ENCODE peak calls at places on chromosomes 12 and 14, in four cellular contexts. One of them, this sample, is unnamed. For H3K27me3, the result is how much of the 10 kb centered on the place peaks cover.

GRCh38 chr14:53002576-53002975 is 51.7 kb upstream of the FERMT2 start:
- DNase-seq in K562: peak
- DNase-seq in HepG2: peak
- DNase-seq in GM12878: no peak
- DNase-seq in this sample: no peak

GRCh38 chr14:76887196-76887595 is 61.0 kb downstream of the LRRC74A start:
- DNase-seq in K562: no peak
- DNase-seq in HepG2: no peak
- DNase-seq in GM12878: no peak
- DNase-seq in this sample: no peak

GRCh38 chr12:8513203-8513602 is at the start of gene CLEC4D:
- DNase-seq in K562: no peak
- DNase-seq in HepG2: no peak
- DNase-seq in GM12878: no peak
- DNase-seq in this sample: no peak

GRCh38 chr14:34843011-34843554 is 32.1 kb downstream of the BAZ1A start:
- DNase-seq in K562: peak
- DNase-seq in HepG2: peak
- DNase-seq in GM12878: peak
- DNase-seq in this sample: no peak

GRCh38 chr12:114815157-114815556 is 131.2 kb upstream of the TBX3 start:
- DNase-seq in K562: no peak
- DNase-seq in HepG2: no peak
- DNase-seq in GM12878: no peak
- DNase-seq in this sample: no peak

GRCh38 chr12:5439333-5439732 is 7.4 kb downstream of the NTF3 start:
- DNase-seq in K562: no peak
- DNase-seq in HepG2: no peak
- DNase-seq in GM12878: no peak
- DNase-seq in this sample: peak

GRCh38 chr12:119804011-119804641 is 73.0 kb downstream of the CIT start:
- DNase-seq in K562: peak
- DNase-seq in HepG2: peak
- DNase-seq in GM12878: no peak
- DNase-seq in this sample: peak

GRCh38 chr12:56007892-56008471 is 10.9 kb downstream of the SUOX start:
- DNase-seq in K562: no peak
- DNase-seq in HepG2: no peak
- DNase-seq in GM12878: no peak
- DNase-seq in this sample: no peak

GRCh38 chr14:75139185-75139584 is 12.3 kb upstream of the NEK9 start:
- DNase-seq in K562: no peak
- DNase-seq in HepG2: no peak
- DNase-seq in GM12878: no peak
- DNase-seq in this sample: no peak

GRCh38 chr12:3698218-3698974 is 54.5 kb downstream of the CRACR2A start:
- DNase-seq in K562: no peak
- DNase-seq in HepG2: no peak
- DNase-seq in GM12878: no peak
- DNase-seq in this sample: no peak

GRCh38 chr14:63157195-63157594 is 47.0 kb upstream of the RHOJ start:
- DNase-seq in K562: no peak
- DNase-seq in HepG2: no peak
- DNase-seq in GM12878: no peak
- DNase-seq in this sample: no peak

GRCh38 chr14:103543721-103544626 is 15.0 kb downstream of the TRMT61A start:
- DNase-seq in K562: no peak
- DNase-seq in HepG2: no peak
- DNase-seq in GM12878: no peak
- DNase-seq in this sample: peak

GRCh38 chr12:11663128-11663527 is 13.7 kb downstream of the ETV6 start:
- DNase-seq in K562: no peak
- DNase-seq in HepG2: no peak
- DNase-seq in GM12878: no peak
- DNase-seq in this sample: no peak

GRCh38 chr14:88227693-88228092 is 95.4 kb downstream of the KCNK10 start:
- DNase-seq in K562: no peak
- DNase-seq in HepG2: no peak
- DNase-seq in GM12878: no peak
- DNase-seq in this sample: no peak

GRCh38 chr12:48021485-48022179 is 17.4 kb upstream of the COL2A1 start:
- DNase-seq in K562: no peak
- DNase-seq in HepG2: no peak
- DNase-seq in GM12878: no peak
- DNase-seq in this sample: peak

GRCh38 chr12:92439397-92439779 is 263.4 kb upstream of the PLEKHG7 start:
- DNase-seq in K562: no peak
- DNase-seq in HepG2: no peak
- DNase-seq in GM12878: no peak
- DNase-seq in this sample: no peak

GRCh38 chr14:73802431-73803188 is 49.0 kb upstream of the PTGR2 start:
- DNase-seq in K562: no peak
- DNase-seq in HepG2: no peak
- DNase-seq in GM12878: no peak
- DNase-seq in this sample: peak

GRCh38 chr12:133130808-133131128 is 341 bp downstream of the ZNF10 start:
- DNase-seq in K562: no peak
- DNase-seq in HepG2: no peak
- DNase-seq in GM12878: no peak
- DNase-seq in this sample: no peak

GRCh38 chr14:68153275-68153674 is 333.7 kb downstream of the RAD51B start:
- DNase-seq in K562: no peak
- DNase-seq in HepG2: no peak
- DNase-seq in GM12878: no peak
- DNase-seq in this sample: no peak

GRCh38 chr12:602700-603068 is 60.6 kb downstream of the NINJ2 start:
- DNase-seq in K562: no peak
- DNase-seq in HepG2: no peak
- DNase-seq in GM12878: no peak
- DNase-seq in this sample: no peak

GRCh38 chr14:102212356-102212755 is 72.7 kb downstream of the WDR20 start:
- DNase-seq in K562: no peak
- DNase-seq in HepG2: no peak
- DNase-seq in GM12878: no peak
- DNase-seq in this sample: no peak

GRCh38 chr12:26028953-26029740 is 70.7 kb downstream of the RASSF8 start:
- DNase-seq in K562: peak
- DNase-seq in HepG2: peak
- DNase-seq in GM12878: no peak
- DNase-seq in this sample: peak

GRCh38 chr14:31228533-31228932 is 20.9 kb upstream of the HECTD1 start:
- DNase-seq in K562: no peak
- DNase-seq in HepG2: no peak
- DNase-seq in GM12878: no peak
- DNase-seq in this sample: no peak

GRCh38 chr12:54593135-54593534 is 4.7 kb upstream of the PPP1R1A start:
- DNase-seq in K562: no peak
- DNase-seq in HepG2: no peak
- DNase-seq in GM12878: no peak
- DNase-seq in this sample: no peak

GRCh38 chr12:122152754-122153153 is 21.3 kb downstream of the IL31 start:
- DNase-seq in K562: no peak
- DNase-seq in HepG2: no peak
- DNase-seq in GM12878: no peak
- DNase-seq in this sample: no peak

GRCh38 chr12:62912644-62913043 is 22.3 kb downstream of the PPM1H start:
- DNase-seq in K562: no peak
- DNase-seq in HepG2: no peak
- DNase-seq in GM12878: no peak
- DNase-seq in this sample: no peak

GRCh38 chr12:1926274-1926673 is 7.8 kb upstream of the CACNA2D4 start:
- DNase-seq in K562: no peak
- DNase-seq in HepG2: no peak
- DNase-seq in GM12878: no peak
- DNase-seq in this sample: no peak

GRCh38 chr12:127555071-127555470 is 711.9 kb upstream of the TMEM132C start:
- DNase-seq in K562: no peak
- DNase-seq in HepG2: no peak
- DNase-seq in GM12878: no peak
- DNase-seq in this sample: no peak

GRCh38 chr12:54933381-54933780 is 51.2 kb downstream of the TESPA1 start:
- DNase-seq in K562: no peak
- DNase-seq in HepG2: no peak
- DNase-seq in GM12878: peak
- DNase-seq in this sample: no peak

GRCh38 chr14:67513631-67514108 is 19.4 kb upstream of the PLEKHH1 start:
- DNase-seq in K562: no peak
- DNase-seq in HepG2: no peak
- DNase-seq in GM12878: no peak
- DNase-seq in this sample: no peak

GRCh38 chr12:89183985-89184435 is 168.3 kb downstream of the DUSP6 start:
- DNase-seq in K562: no peak
- DNase-seq in HepG2: no peak
- DNase-seq in GM12878: no peak
- DNase-seq in this sample: no peak

GRCh38 chr12:64583395-64584172 is 26.7 kb upstream of the RASSF3 start:
- DNase-seq in K562: no peak
- DNase-seq in HepG2: no peak
- DNase-seq in GM12878: no peak
- DNase-seq in this sample: no peak

GRCh38 chr12:12240671-12241345 is 26.0 kb downstream of the LRP6 start:
- DNase-seq in K562: no peak
- DNase-seq in HepG2: peak
- DNase-seq in GM12878: no peak
- DNase-seq in this sample: no peak

GRCh38 chr12:52226446-52226845 is 6.6 kb upstream of the KRT7 start:
- DNase-seq in K562: no peak
- DNase-seq in HepG2: no peak
- DNase-seq in GM12878: no peak
- DNase-seq in this sample: no peak

GRCh38 chr12:52223411-52224039 is 9.5 kb upstream of the KRT7 start:
- DNase-seq in K562: no peak
- DNase-seq in HepG2: no peak
- DNase-seq in GM12878: no peak
- DNase-seq in this sample: no peak

GRCh38 chr12:52224154-52224553 is 8.9 kb upstream of the KRT7 start:
- DNase-seq in K562: no peak
- DNase-seq in HepG2: no peak
- DNase-seq in GM12878: no peak
- DNase-seq in this sample: no peak

GRCh38 chr12:52227767-52228166 is 5.3 kb upstream of the KRT7 start:
- DNase-seq in K562: no peak
- DNase-seq in HepG2: no peak
- DNase-seq in GM12878: no peak
- DNase-seq in this sample: no peak

DNA sequence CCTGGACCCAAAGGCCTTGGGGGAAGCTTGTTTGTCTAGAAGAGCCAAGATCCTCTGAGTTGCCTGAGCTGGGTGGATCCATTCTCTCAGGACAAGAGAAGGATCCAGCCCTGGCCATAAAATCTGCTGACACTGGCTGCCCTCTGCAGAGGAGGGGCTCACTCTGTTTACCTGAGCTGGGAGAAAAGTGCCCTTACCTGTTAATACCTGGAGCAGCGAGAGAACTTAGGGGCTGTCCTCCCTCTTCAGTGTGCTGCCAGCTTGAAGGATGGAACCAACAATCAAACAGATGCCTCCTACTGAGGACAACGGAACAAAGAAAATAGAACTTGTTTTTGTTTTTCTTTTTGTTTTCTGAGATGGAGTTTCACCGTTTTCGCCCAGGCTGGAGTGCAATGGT is 7.3 kb upstream of the KRT7 start:
- DNase-seq in K562: no peak
- DNase-seq in HepG2: no peak
- DNase-seq in GM12878: no peak
- DNase-seq in this sample: no peak
- H3K27me3 ChIP-seq in K562: under half
- H3K27me3 ChIP-seq in HepG2: under half
- H3K27me3 ChIP-seq in GM12878: under half
- H3K27me3 ChIP-seq in this sample: under half

DNA sequence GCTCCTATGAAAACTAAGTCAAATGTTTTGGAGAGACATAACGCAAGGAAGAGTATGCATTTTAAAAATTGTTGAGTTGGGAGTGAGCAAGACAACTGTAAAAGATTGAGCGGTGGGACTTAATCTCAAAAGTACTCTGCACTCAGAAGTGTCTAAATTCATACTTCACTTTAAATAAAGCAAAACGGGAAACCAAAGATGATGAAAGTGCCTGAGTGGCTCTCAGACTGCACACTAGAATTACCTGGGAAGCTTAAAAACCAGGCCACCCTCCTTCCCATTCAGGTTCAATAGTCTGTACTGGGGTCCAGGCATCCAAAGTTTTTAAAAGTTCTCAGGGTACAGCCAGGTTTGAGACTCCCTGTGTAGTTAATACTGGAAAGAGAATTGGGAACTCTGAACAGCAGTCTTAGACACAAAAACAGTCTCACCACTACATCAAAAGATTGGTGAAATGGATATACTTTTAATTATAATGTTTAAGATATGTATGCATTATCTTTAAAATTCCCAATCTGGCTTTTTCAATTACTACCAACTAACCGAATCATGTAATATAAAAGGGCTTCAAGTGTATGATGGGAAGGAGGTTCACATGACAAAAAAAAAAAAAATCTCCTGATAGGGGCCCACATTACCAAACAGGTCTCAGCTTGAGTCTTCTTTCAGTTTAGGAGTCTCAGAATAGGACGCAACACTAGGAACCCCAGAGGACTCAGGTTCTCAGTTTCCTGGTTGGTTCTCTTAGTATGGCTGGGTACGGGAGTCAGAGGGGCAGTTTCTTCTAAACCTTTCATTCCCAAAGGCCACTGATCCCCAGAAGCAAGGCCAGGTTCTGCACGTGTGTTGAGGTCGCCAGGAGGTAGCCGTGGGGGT is 1.0 kb downstream of the HOMEZ start:
- DNase-seq in K562: no peak
- DNase-seq in HepG2: peak
- DNase-seq in GM12878: no peak
- DNase-seq in this sample: no peak
- TF ChIP-seq JUNB in K562: no peak
- TF ChIP-seq JUNB in HepG2: no peak
- TF ChIP-seq JUNB in GM12878: no peak
- TF ChIP-seq JUNB in this sample: no peak

GRCh38 chr12:109998904-109999648 is at the start of gene ANKRD13A:
- DNase-seq in K562: peak
- DNase-seq in HepG2: peak
- DNase-seq in GM12878: peak
- DNase-seq in this sample: peak
- TF ChIP-seq REST in K562: no peak
- TF ChIP-seq REST in HepG2: no peak
- TF ChIP-seq REST in GM12878: peak
- TF ChIP-seq REST in this sample: no peak

GRCh38 chr14:36661506-36662257 is at the start of gene PAX9:
- DNase-seq in K562: peak
- DNase-seq in HepG2: peak
- DNase-seq in GM12878: peak
- DNase-seq in this sample: peak

GRCh38 chr14:36659822-36660735 is 1.6 kb upstream of the PAX9 start:
- DNase-seq in K562: no peak
- DNase-seq in HepG2: no peak
- DNase-seq in GM12878: no peak
- DNase-seq in this sample: peak

GRCh38 chr14:36662258-36662542 is 540 bp downstream of the PAX9 start:
- DNase-seq in K562: no peak
- DNase-seq in HepG2: no peak
- DNase-seq in GM12878: no peak
- DNase-seq in this sample: no peak

GRCh38 chr14:36659010-36659821 is 2.4 kb upstream of the PAX9 start:
- DNase-seq in K562: no peak
- DNase-seq in HepG2: no peak
- DNase-seq in GM12878: no peak
- DNase-seq in this sample: no peak

GRCh38 chr14:36660736-36661505 is 739 bp upstream of the PAX9 start:
- DNase-seq in K562: no peak
- DNase-seq in HepG2: no peak
- DNase-seq in GM12878: no peak
- DNase-seq in this sample: peak
- H3K27me3 ChIP-seq in K562: under half
- H3K27me3 ChIP-seq in HepG2: half or more
- H3K27me3 ChIP-seq in GM12878: under half
- H3K27me3 ChIP-seq in this sample: half or more

This sample was measured in GM23338.